ENCODE peak calls at places on chromosomes 7 and 10, in six cellular contexts. One of them, this sample, is unnamed.

GRCh38 chr7:35649711-35650110 is 45.2 kb downstream of the HERPUD2 start:
- DNase-seq in sigmoid colon: no peak
- DNase-seq in activated effector memory CD4-positive, alpha-beta T cell treated with anti-CD3 and anti-CD28 coated beads, Interleukin-2, amount 50 U/mL, for 16 hours: no peak
- DNase-seq in left cardiac atrium: no peak
- DNase-seq in cardiac muscle cell: no peak
- DNase-seq in glutamatergic neuron: no peak
- DNase-seq in this sample: no peak

GRCh38 chr7:98034044-98035035 is 44.3 kb upstream of the OCM2 start:
- DNase-seq in sigmoid colon: no peak
- DNase-seq in activated effector memory CD4-positive, alpha-beta T cell treated with anti-CD3 and anti-CD28 coated beads, Interleukin-2, amount 50 U/mL, for 16 hours: no peak
- DNase-seq in left cardiac atrium: no peak
- DNase-seq in cardiac muscle cell: peak
- DNase-seq in glutamatergic neuron: no peak
- DNase-seq in this sample: no peak

GRCh38 chr10:6528198-6528950 is 51.7 kb downstream of the PRKCQ start:
- DNase-seq in sigmoid colon: no peak
- DNase-seq in activated effector memory CD4-positive, alpha-beta T cell treated with anti-CD3 and anti-CD28 coated beads, Interleukin-2, amount 50 U/mL, for 16 hours: no peak
- DNase-seq in left cardiac atrium: no peak
- DNase-seq in cardiac muscle cell: no peak
- DNase-seq in glutamatergic neuron: no peak
- DNase-seq in this sample: no peak

GRCh38 chr7:26167293-26167934 is 15.4 kb downstream of the NFE2L3 start:
- DNase-seq in sigmoid colon: no peak
- DNase-seq in activated effector memory CD4-positive, alpha-beta T cell treated with anti-CD3 and anti-CD28 coated beads, Interleukin-2, amount 50 U/mL, for 16 hours: peak
- DNase-seq in left cardiac atrium: no peak
- DNase-seq in cardiac muscle cell: no peak
- DNase-seq in glutamatergic neuron: no peak
- DNase-seq in this sample: no peak

GRCh38 chr7:66964391-66964790 is 31.0 kb downstream of the SBDS start:
- DNase-seq in sigmoid colon: no peak
- DNase-seq in activated effector memory CD4-positive, alpha-beta T cell treated with anti-CD3 and anti-CD28 coated beads, Interleukin-2, amount 50 U/mL, for 16 hours: no peak
- DNase-seq in left cardiac atrium: no peak
- DNase-seq in cardiac muscle cell: peak
- DNase-seq in glutamatergic neuron: no peak
- DNase-seq in this sample: no peak

GRCh38 chr7:33645096-33645495 is 260.2 kb upstream of the BMPER start:
- DNase-seq in sigmoid colon: no peak
- DNase-seq in activated effector memory CD4-positive, alpha-beta T cell treated with anti-CD3 and anti-CD28 coated beads, Interleukin-2, amount 50 U/mL, for 16 hours: no peak
- DNase-seq in left cardiac atrium: no peak
- DNase-seq in cardiac muscle cell: no peak
- DNase-seq in glutamatergic neuron: no peak
- DNase-seq in this sample: no peak

GRCh38 chr7:18889436-18889835 is 228.0 kb downstream of the TWIST1 start:
- DNase-seq in sigmoid colon: no peak
- DNase-seq in activated effector memory CD4-positive, alpha-beta T cell treated with anti-CD3 and anti-CD28 coated beads, Interleukin-2, amount 50 U/mL, for 16 hours: no peak
- DNase-seq in left cardiac atrium: no peak
- DNase-seq in cardiac muscle cell: no peak
- DNase-seq in glutamatergic neuron: no peak
- DNase-seq in this sample: no peak

GRCh38 chr10:31030216-31030615 is 1.4 kb downstream of the ZNF438 start:
- DNase-seq in sigmoid colon: no peak
- DNase-seq in activated effector memory CD4-positive, alpha-beta T cell treated with anti-CD3 and anti-CD28 coated beads, Interleukin-2, amount 50 U/mL, for 16 hours: no peak
- DNase-seq in left cardiac atrium: no peak
- DNase-seq in cardiac muscle cell: no peak
- DNase-seq in glutamatergic neuron: no peak
- DNase-seq in this sample: no peak

GRCh38 chr10:79347226-79347893 is at the start of gene PPIF:
- DNase-seq in sigmoid colon: peak
- DNase-seq in activated effector memory CD4-positive, alpha-beta T cell treated with anti-CD3 and anti-CD28 coated beads, Interleukin-2, amount 50 U/mL, for 16 hours: peak
- DNase-seq in left cardiac atrium: peak
- DNase-seq in cardiac muscle cell: peak
- DNase-seq in glutamatergic neuron: peak
- DNase-seq in this sample: peak

GRCh38 chr10:43844236-43844635 is 195.6 kb upstream of the ZNF32 start:
- DNase-seq in sigmoid colon: no peak
- DNase-seq in activated effector memory CD4-positive, alpha-beta T cell treated with anti-CD3 and anti-CD28 coated beads, Interleukin-2, amount 50 U/mL, for 16 hours: no peak
- DNase-seq in left cardiac atrium: no peak
- DNase-seq in cardiac muscle cell: no peak
- DNase-seq in glutamatergic neuron: no peak
- DNase-seq in this sample: no peak

GRCh38 chr7:54859066-54859465 is 100.1 kb upstream of the SEC61G start:
- DNase-seq in sigmoid colon: no peak
- DNase-seq in activated effector memory CD4-positive, alpha-beta T cell treated with anti-CD3 and anti-CD28 coated beads, Interleukin-2, amount 50 U/mL, for 16 hours: no peak
- DNase-seq in left cardiac atrium: no peak
- DNase-seq in cardiac muscle cell: peak
- DNase-seq in glutamatergic neuron: no peak
- DNase-seq in this sample: no peak

GRCh38 chr7:65554-65953 is 126.8 kb upstream of the FAM20C start:
- DNase-seq in sigmoid colon: peak
- DNase-seq in activated effector memory CD4-positive, alpha-beta T cell treated with anti-CD3 and anti-CD28 coated beads, Interleukin-2, amount 50 U/mL, for 16 hours: no peak
- DNase-seq in left cardiac atrium: peak
- DNase-seq in cardiac muscle cell: peak
- DNase-seq in glutamatergic neuron: peak
- DNase-seq in this sample: no peak

GRCh38 chr10:126210051-126210651 is 178.1 kb downstream of the ADAM12 start:
- DNase-seq in sigmoid colon: no peak
- DNase-seq in activated effector memory CD4-positive, alpha-beta T cell treated with anti-CD3 and anti-CD28 coated beads, Interleukin-2, amount 50 U/mL, for 16 hours: no peak
- DNase-seq in left cardiac atrium: no peak
- DNase-seq in cardiac muscle cell: no peak
- DNase-seq in glutamatergic neuron: no peak
- DNase-seq in this sample: no peak

GRCh38 chr10:16942361-16943078 is 125.3 kb upstream of the RSU1 start:
- DNase-seq in sigmoid colon: no peak
- DNase-seq in activated effector memory CD4-positive, alpha-beta T cell treated with anti-CD3 and anti-CD28 coated beads, Interleukin-2, amount 50 U/mL, for 16 hours: no peak
- DNase-seq in left cardiac atrium: no peak
- DNase-seq in cardiac muscle cell: no peak
- DNase-seq in glutamatergic neuron: no peak
- DNase-seq in this sample: no peak

GRCh38 chr7:13800694-13801448 is 188.6 kb downstream of the ETV1 start:
- DNase-seq in sigmoid colon: no peak
- DNase-seq in activated effector memory CD4-positive, alpha-beta T cell treated with anti-CD3 and anti-CD28 coated beads, Interleukin-2, amount 50 U/mL, for 16 hours: no peak
- DNase-seq in left cardiac atrium: no peak
- DNase-seq in cardiac muscle cell: peak
- DNase-seq in glutamatergic neuron: peak
- DNase-seq in this sample: no peak

GRCh38 chr10:70668454-70668970 is 3.8 kb upstream of the ADAMTS14 start:
- DNase-seq in sigmoid colon: no peak
- DNase-seq in activated effector memory CD4-positive, alpha-beta T cell treated with anti-CD3 and anti-CD28 coated beads, Interleukin-2, amount 50 U/mL, for 16 hours: no peak
- DNase-seq in left cardiac atrium: no peak
- DNase-seq in cardiac muscle cell: peak
- DNase-seq in glutamatergic neuron: no peak
- DNase-seq in this sample: no peak

GRCh38 chr7:41399171-41399570 is 303.7 kb downstream of the INHBA start:
- DNase-seq in sigmoid colon: no peak
- DNase-seq in activated effector memory CD4-positive, alpha-beta T cell treated with anti-CD3 and anti-CD28 coated beads, Interleukin-2, amount 50 U/mL, for 16 hours: no peak
- DNase-seq in left cardiac atrium: no peak
- DNase-seq in cardiac muscle cell: no peak
- DNase-seq in glutamatergic neuron: no peak
- DNase-seq in this sample: no peak

GRCh38 chr7:93877742-93878141 is 12.8 kb downstream of the TFPI2 start:
- DNase-seq in sigmoid colon: no peak
- DNase-seq in activated effector memory CD4-positive, alpha-beta T cell treated with anti-CD3 and anti-CD28 coated beads, Interleukin-2, amount 50 U/mL, for 16 hours: no peak
- DNase-seq in left cardiac atrium: no peak
- DNase-seq in cardiac muscle cell: no peak
- DNase-seq in glutamatergic neuron: no peak
- DNase-seq in this sample: no peak